ENCODE peak calls at places on chromosome 22, in seven cellular contexts. One of them, this sample, is unnamed.

GRCh38 chr22:36465232-36466021 is 16.0 kb downstream of the TXN2 start:
- DNase-seq in K562: no peak
- DNase-seq in H1: no peak
- DNase-seq in A549: peak
- DNase-seq in SK-N-SH: no peak
- DNase-seq in GM12878: no peak
- DNase-seq in HepG2: peak
- DNase-seq in this sample: peak

GRCh38 chr22:20378110-20378509 is 15.8 kb upstream of the ZNF74 start:
- DNase-seq in GM12878: no peak
- DNase-seq in HepG2: no peak
- DNase-seq in K562: no peak
- DNase-seq in A549: no peak
- DNase-seq in SK-N-SH: no peak
- DNase-seq in H1: no peak
- DNase-seq in this sample: no peak

GRCh38 chr22:35368386-35368785 is 12.5 kb upstream of the HMOX1 start:
- DNase-seq in SK-N-SH: no peak
- DNase-seq in H1: no peak
- DNase-seq in A549: no peak
- DNase-seq in GM12878: no peak
- DNase-seq in HepG2: no peak
- DNase-seq in K562: no peak
- DNase-seq in this sample: no peak

GRCh38 chr22:38299001-38299651 is 18.1 kb downstream of the CSNK1E start:
- DNase-seq in A549: no peak
- DNase-seq in GM12878: no peak
- DNase-seq in H1: no peak
- DNase-seq in SK-N-SH: no peak
- DNase-seq in HepG2: no peak
- DNase-seq in K562: no peak
- DNase-seq in this sample: no peak

GRCh38 chr22:42714768-42715430 is 5.8 kb downstream of the A4GALT start:
- DNase-seq in GM12878: no peak
- DNase-seq in K562: peak
- DNase-seq in SK-N-SH: no peak
- DNase-seq in A549: no peak
- DNase-seq in H1: no peak
- DNase-seq in HepG2: no peak
- DNase-seq in this sample: no peak

GRCh38 chr22:16989915-16990314 is 18.1 kb downstream of the GAB4 start:
- DNase-seq in A549: no peak
- DNase-seq in GM12878: no peak
- DNase-seq in HepG2: no peak
- DNase-seq in K562: no peak
- DNase-seq in SK-N-SH: no peak
- DNase-seq in H1: no peak
- DNase-seq in this sample: no peak

GRCh38 chr22:32796865-32797573 is 4.5 kb upstream of the TIMP3 start:
- DNase-seq in K562: peak
- DNase-seq in SK-N-SH: peak
- DNase-seq in H1: no peak
- DNase-seq in GM12878: no peak
- DNase-seq in A549: peak
- DNase-seq in HepG2: peak
- DNase-seq in this sample: peak

GRCh38 chr22:36233796-36234195 is 5.5 kb downstream of the APOL2 start:
- DNase-seq in SK-N-SH: no peak
- DNase-seq in HepG2: no peak
- DNase-seq in A549: no peak
- DNase-seq in H1: no peak
- DNase-seq in GM12878: no peak
- DNase-seq in K562: no peak
- DNase-seq in this sample: peak

GRCh38 chr22:44776535-44777363 is 24.4 kb downstream of the ARHGAP8 start:
- DNase-seq in H1: no peak
- DNase-seq in SK-N-SH: no peak
- DNase-seq in GM12878: no peak
- DNase-seq in K562: no peak
- DNase-seq in HepG2: no peak
- DNase-seq in A549: no peak
- DNase-seq in this sample: no peak

GRCh38 chr22:49617866-49618688 is 209.6 kb downstream of the BRD1 start:
- DNase-seq in GM12878: no peak
- DNase-seq in HepG2: no peak
- DNase-seq in A549: no peak
- DNase-seq in H1: no peak
- DNase-seq in SK-N-SH: no peak
- DNase-seq in K562: no peak
- DNase-seq in this sample: no peak

GRCh38 chr22:49614966-49615965 is 212.4 kb downstream of the BRD1 start:
- DNase-seq in A549: no peak
- DNase-seq in GM12878: no peak
- DNase-seq in SK-N-SH: no peak
- DNase-seq in K562: no peak
- DNase-seq in HepG2: no peak
- DNase-seq in H1: no peak
- DNase-seq in this sample: no peak

GRCh38 chr22:49618689-49618953 is 209.1 kb downstream of the BRD1 start:
- DNase-seq in K562: no peak
- DNase-seq in SK-N-SH: no peak
- DNase-seq in A549: no peak
- DNase-seq in H1: no peak
- DNase-seq in GM12878: no peak
- DNase-seq in HepG2: no peak
- DNase-seq in this sample: no peak

GRCh38 chr22:49616356-49617231 is 211.1 kb downstream of the BRD1 start:
- DNase-seq in GM12878: no peak
- DNase-seq in HepG2: no peak
- DNase-seq in A549: no peak
- DNase-seq in K562: no peak
- DNase-seq in SK-N-SH: no peak
- DNase-seq in H1: no peak
- DNase-seq in this sample: no peak

DNA sequence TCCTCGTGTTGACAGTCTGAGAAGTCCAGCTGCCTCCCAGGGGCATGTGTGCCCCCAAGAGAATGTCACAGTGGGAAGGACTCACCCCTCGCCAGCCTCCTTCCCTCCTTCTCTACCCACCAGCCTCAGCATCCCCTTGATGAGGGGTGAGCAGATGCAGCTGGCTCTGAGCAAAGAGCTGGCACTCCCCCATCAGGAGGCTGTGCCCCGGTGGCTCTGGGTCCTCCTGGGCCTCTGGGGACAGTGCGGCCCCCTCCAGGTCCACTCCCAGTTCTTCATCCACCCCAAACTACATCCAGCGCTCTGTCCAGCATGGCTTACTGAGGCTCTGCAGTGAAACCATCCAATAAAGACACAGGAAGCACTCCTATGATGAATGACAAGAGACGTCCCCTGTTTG is 210.4 kb downstream of the BRD1 start:
- DNase-seq in A549: no peak
- DNase-seq in SK-N-SH: no peak
- DNase-seq in HepG2: no peak
- DNase-seq in H1: no peak
- DNase-seq in GM12878: no peak
- DNase-seq in K562: no peak
- DNase-seq in this sample: no peak
- TF ChIP-seq RFX5 in A549: no peak
- TF ChIP-seq RFX5 in SK-N-SH: no peak
- TF ChIP-seq RFX5 in HepG2: no peak
- TF ChIP-seq RFX5 in H1: no peak
- TF ChIP-seq RFX5 in GM12878: no peak
- TF ChIP-seq RFX5 in K562: no peak
- TF ChIP-seq RFX5 in this sample: no peak

GRCh38 chr22:28296452-28296851 is 377.4 kb upstream of the PITPNB start:
- DNase-seq in A549: no peak
- DNase-seq in SK-N-SH: no peak
- DNase-seq in K562: no peak
- DNase-seq in H1: no peak
- DNase-seq in HepG2: peak
- DNase-seq in GM12878: no peak
- DNase-seq in this sample: no peak

GRCh38 chr22:28299760-28300159 is 379.9 kb downstream of the TTC28 start:
- DNase-seq in HepG2: no peak
- DNase-seq in A549: no peak
- DNase-seq in GM12878: no peak
- DNase-seq in H1: no peak
- DNase-seq in K562: no peak
- DNase-seq in SK-N-SH: no peak
- DNase-seq in this sample: peak

GRCh38 chr22:28299329-28299728 is 380.3 kb upstream of the PITPNB start:
- DNase-seq in H1: no peak
- DNase-seq in K562: no peak
- DNase-seq in HepG2: no peak
- DNase-seq in A549: no peak
- DNase-seq in GM12878: no peak
- DNase-seq in SK-N-SH: no peak
- DNase-seq in this sample: no peak

GRCh38 chr22:28297504-28297903 is 378.4 kb upstream of the PITPNB start:
- DNase-seq in HepG2: no peak
- DNase-seq in H1: no peak
- DNase-seq in GM12878: no peak
- DNase-seq in SK-N-SH: no peak
- DNase-seq in A549: no peak
- DNase-seq in K562: no peak
- DNase-seq in this sample: peak
- TF ChIP-seq RFX5 in HepG2: no peak
- TF ChIP-seq RFX5 in H1: no peak
- TF ChIP-seq RFX5 in GM12878: no peak
- TF ChIP-seq RFX5 in SK-N-SH: no peak
- TF ChIP-seq RFX5 in A549: no peak
- TF ChIP-seq RFX5 in K562: no peak
- TF ChIP-seq RFX5 in this sample: no peak

DNA sequence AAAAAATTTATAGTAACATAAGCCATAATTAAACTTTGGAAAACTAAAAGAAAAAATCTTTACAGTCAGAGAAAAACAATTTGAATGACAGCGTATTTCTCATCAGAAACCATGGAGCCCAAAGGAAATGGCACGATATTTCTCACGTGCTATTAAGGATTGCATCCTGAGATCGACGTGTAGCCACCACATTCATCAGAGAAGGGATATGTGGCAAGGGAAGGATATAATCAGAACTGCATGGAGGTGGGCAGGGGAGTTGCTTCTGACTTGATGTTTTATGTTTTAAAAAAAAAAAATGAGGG is 74.0 kb downstream of the SGSM3 start:
- DNase-seq in SK-N-SH: no peak
- DNase-seq in A549: no peak
- DNase-seq in GM12878: no peak
- DNase-seq in K562: no peak
- DNase-seq in HepG2: no peak
- DNase-seq in H1: no peak
- DNase-seq in this sample: no peak
- TF ChIP-seq RFX5 in SK-N-SH: no peak
- TF ChIP-seq RFX5 in A549: no peak
- TF ChIP-seq RFX5 in GM12878: no peak
- TF ChIP-seq RFX5 in K562: no peak
- TF ChIP-seq RFX5 in HepG2: no peak
- TF ChIP-seq RFX5 in H1: no peak
- TF ChIP-seq RFX5 in this sample: no peak

GRCh38 chr22:22014285-22014659 is 31.7 kb upstream of the TOP3B start:
- DNase-seq in K562: no peak
- DNase-seq in H1: no peak
- DNase-seq in A549: no peak
- DNase-seq in SK-N-SH: no peak
- DNase-seq in HepG2: no peak
- DNase-seq in GM12878: no peak
- DNase-seq in this sample: no peak
- TF ChIP-seq RFX5 in K562: no peak
- TF ChIP-seq RFX5 in H1: no peak
- TF ChIP-seq RFX5 in A549: no peak
- TF ChIP-seq RFX5 in SK-N-SH: no peak
- TF ChIP-seq RFX5 in HepG2: no peak
- TF ChIP-seq RFX5 in GM12878: no peak
- TF ChIP-seq RFX5 in this sample: no peak

GRCh38 chr22:28728002-28728401 is 13.6 kb downstream of the CHEK2 start:
- DNase-seq in H1: no peak
- DNase-seq in SK-N-SH: no peak
- DNase-seq in K562: no peak
- DNase-seq in GM12878: no peak
- DNase-seq in A549: no peak
- DNase-seq in HepG2: no peak
- DNase-seq in this sample: no peak
- TF ChIP-seq RFX5 in H1: no peak
- TF ChIP-seq RFX5 in SK-N-SH: no peak
- TF ChIP-seq RFX5 in K562: no peak
- TF ChIP-seq RFX5 in GM12878: no peak
- TF ChIP-seq RFX5 in A549: no peak
- TF ChIP-seq RFX5 in HepG2: no peak
- TF ChIP-seq RFX5 in this sample: no peak

DNA sequence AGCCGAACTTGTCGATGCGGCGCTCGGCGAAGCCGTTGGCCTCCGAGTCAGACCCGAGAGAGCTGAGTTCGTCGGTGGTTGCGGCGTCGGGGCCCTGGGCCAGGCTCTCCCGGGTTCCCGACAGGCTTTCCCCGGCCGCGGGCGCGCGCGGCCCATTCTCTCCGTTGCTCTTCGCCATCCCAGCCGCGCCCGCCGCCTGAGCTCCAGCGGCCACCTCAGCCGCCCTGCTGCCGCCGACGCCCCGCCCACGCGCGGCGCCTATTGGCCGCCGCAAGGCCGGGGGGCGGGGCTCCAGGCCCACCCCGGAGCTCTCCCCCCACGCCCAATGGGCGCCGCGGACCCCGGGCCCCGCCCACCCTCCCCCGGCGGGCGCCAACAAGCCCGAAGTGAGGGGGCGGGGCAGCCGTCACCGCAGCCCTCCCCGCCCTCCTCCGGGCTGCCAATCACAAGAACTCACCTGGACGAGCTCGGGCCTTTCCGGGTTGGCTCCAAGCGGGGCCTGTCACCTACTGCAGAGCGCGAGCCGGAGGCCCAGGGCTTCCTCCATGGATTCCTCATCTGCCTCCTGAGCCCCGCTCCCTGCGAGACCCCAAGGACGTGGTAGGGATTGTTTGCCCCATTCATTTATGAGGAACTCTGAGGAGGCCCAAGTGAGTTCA is at the start of gene TBC1D10A:
- DNase-seq in SK-N-SH: peak
- DNase-seq in A549: peak
- DNase-seq in K562: peak
- DNase-seq in HepG2: peak
- DNase-seq in GM12878: peak
- DNase-seq in H1: peak
- DNase-seq in this sample: peak
- TF ChIP-seq RFX5 in SK-N-SH: no peak
- TF ChIP-seq RFX5 in A549: no peak
- TF ChIP-seq RFX5 in K562: no peak
- TF ChIP-seq RFX5 in HepG2: no peak
- TF ChIP-seq RFX5 in GM12878: no peak
- TF ChIP-seq RFX5 in H1: no peak
- TF ChIP-seq RFX5 in this sample: no peak

This sample was measured in IMR-90.